ENCODE peak calls at places on chromosome 12, in nine cellular contexts. One of them, this sample, is unnamed.

GRCh38 chr12:94643585-94643984 is 6.8 kb downstream of the TMCC3 start:
- DNase-seq in prostate gland: no peak
- DNase-seq in heart left ventricle: no peak
- DNase-seq in A549: no peak
- DNase-seq in tibial nerve: no peak
- DNase-seq in stomach: no peak
- DNase-seq in esophagus squamous epithelium: no peak
- DNase-seq in spleen: no peak
- DNase-seq in ovary: no peak
- DNase-seq in this sample: no peak

GRCh38 chr12:92109613-92110012 is 36.0 kb downstream of the BTG1 start:
- DNase-seq in prostate gland: no peak
- DNase-seq in heart left ventricle: no peak
- DNase-seq in A549: no peak
- DNase-seq in tibial nerve: no peak
- DNase-seq in stomach: no peak
- DNase-seq in esophagus squamous epithelium: no peak
- DNase-seq in spleen: no peak
- DNase-seq in ovary: no peak
- DNase-seq in this sample: no peak

GRCh38 chr12:86193931-86194330 is 62.3 kb downstream of the MGAT4C start:
- DNase-seq in prostate gland: no peak
- DNase-seq in heart left ventricle: no peak
- DNase-seq in A549: no peak
- DNase-seq in tibial nerve: no peak
- DNase-seq in stomach: no peak
- DNase-seq in esophagus squamous epithelium: no peak
- DNase-seq in spleen: no peak
- DNase-seq in ovary: no peak
- DNase-seq in this sample: no peak

GRCh38 chr12:27477049-27477448 is 30.5 kb downstream of the SMCO2 start:
- DNase-seq in prostate gland: no peak
- DNase-seq in heart left ventricle: no peak
- DNase-seq in A549: no peak
- DNase-seq in tibial nerve: no peak
- DNase-seq in stomach: no peak
- DNase-seq in esophagus squamous epithelium: no peak
- DNase-seq in spleen: no peak
- DNase-seq in ovary: no peak
- DNase-seq in this sample: no peak

GRCh38 chr12:124774462-124775167 is 89.0 kb downstream of the SCARB1 start:
- DNase-seq in prostate gland: no peak
- DNase-seq in heart left ventricle: no peak
- DNase-seq in A549: no peak
- DNase-seq in tibial nerve: peak
- DNase-seq in stomach: no peak
- DNase-seq in esophagus squamous epithelium: no peak
- DNase-seq in spleen: no peak
- DNase-seq in ovary: peak
- DNase-seq in this sample: peak

GRCh38 chr12:76103958-76104357 is 19.5 kb upstream of the NAP1L1 start:
- DNase-seq in prostate gland: no peak
- DNase-seq in heart left ventricle: no peak
- DNase-seq in A549: no peak
- DNase-seq in tibial nerve: no peak
- DNase-seq in stomach: no peak
- DNase-seq in esophagus squamous epithelium: no peak
- DNase-seq in spleen: no peak
- DNase-seq in ovary: no peak
- DNase-seq in this sample: no peak

GRCh38 chr12:68063900-68064590 is 74.8 kb downstream of the IFNG-AS1 start:
- DNase-seq in prostate gland: no peak
- DNase-seq in heart left ventricle: no peak
- DNase-seq in A549: no peak
- DNase-seq in tibial nerve: no peak
- DNase-seq in stomach: no peak
- DNase-seq in esophagus squamous epithelium: no peak
- DNase-seq in spleen: no peak
- DNase-seq in ovary: no peak
- DNase-seq in this sample: no peak

GRCh38 chr12:79673334-79673733 is 17.4 kb downstream of the PAWR start:
- DNase-seq in prostate gland: no peak
- DNase-seq in heart left ventricle: no peak
- DNase-seq in A549: no peak
- DNase-seq in tibial nerve: no peak
- DNase-seq in stomach: no peak
- DNase-seq in esophagus squamous epithelium: no peak
- DNase-seq in spleen: no peak
- DNase-seq in ovary: no peak
- DNase-seq in this sample: no peak

GRCh38 chr12:86945685-86946196 is 689.5 kb upstream of the MGAT4C start:
- DNase-seq in prostate gland: no peak
- DNase-seq in heart left ventricle: no peak
- DNase-seq in A549: no peak
- DNase-seq in tibial nerve: no peak
- DNase-seq in stomach: no peak
- DNase-seq in esophagus squamous epithelium: no peak
- DNase-seq in spleen: no peak
- DNase-seq in ovary: no peak
- DNase-seq in this sample: no peak

GRCh38 chr12:76560083-76560491 is 516 bp upstream of the OSBPL8 start:
- DNase-seq in prostate gland: no peak
- DNase-seq in heart left ventricle: no peak
- DNase-seq in A549: no peak
- DNase-seq in tibial nerve: no peak
- DNase-seq in stomach: no peak
- DNase-seq in esophagus squamous epithelium: no peak
- DNase-seq in spleen: no peak
- DNase-seq in ovary: no peak
- DNase-seq in this sample: no peak

GRCh38 chr12:20361416-20361815 is 6.9 kb upstream of the PDE3A start:
- DNase-seq in prostate gland: no peak
- DNase-seq in heart left ventricle: no peak
- DNase-seq in A549: no peak
- DNase-seq in tibial nerve: no peak
- DNase-seq in stomach: no peak
- DNase-seq in esophagus squamous epithelium: no peak
- DNase-seq in spleen: no peak
- DNase-seq in ovary: no peak
- DNase-seq in this sample: no peak

GRCh38 chr12:6382371-6382770 is 1.6 kb upstream of the LTBR start:
- DNase-seq in prostate gland: no peak
- DNase-seq in heart left ventricle: no peak
- DNase-seq in A549: no peak
- DNase-seq in tibial nerve: no peak
- DNase-seq in stomach: no peak
- DNase-seq in esophagus squamous epithelium: no peak
- DNase-seq in spleen: no peak
- DNase-seq in ovary: no peak
- DNase-seq in this sample: no peak

GRCh38 chr12:51819851-51820720 is 28.4 kb downstream of the FIGNL2 start:
- DNase-seq in prostate gland: peak
- DNase-seq in heart left ventricle: no peak
- DNase-seq in A549: peak
- DNase-seq in tibial nerve: no peak
- DNase-seq in stomach: peak
- DNase-seq in esophagus squamous epithelium: no peak
- DNase-seq in spleen: no peak
- DNase-seq in ovary: no peak
- DNase-seq in this sample: no peak

GRCh38 chr12:14239350-14239934 is 126.0 kb upstream of the ATF7IP start:
- DNase-seq in prostate gland: no peak
- DNase-seq in heart left ventricle: no peak
- DNase-seq in A549: peak
- DNase-seq in tibial nerve: no peak
- DNase-seq in stomach: no peak
- DNase-seq in esophagus squamous epithelium: no peak
- DNase-seq in spleen: no peak
- DNase-seq in ovary: no peak
- DNase-seq in this sample: no peak

GRCh38 chr12:80697270-80697887 is 10.1 kb upstream of the MYF6 start:
- DNase-seq in prostate gland: no peak
- DNase-seq in heart left ventricle: no peak
- DNase-seq in A549: no peak
- DNase-seq in tibial nerve: no peak
- DNase-seq in stomach: no peak
- DNase-seq in esophagus squamous epithelium: no peak
- DNase-seq in spleen: no peak
- DNase-seq in ovary: no peak
- DNase-seq in this sample: no peak

GRCh38 chr12:113359939-113360748 is 1.8 kb downstream of the PLBD2 start:
- DNase-seq in prostate gland: no peak
- DNase-seq in heart left ventricle: no peak
- DNase-seq in A549: no peak
- DNase-seq in tibial nerve: no peak
- DNase-seq in stomach: no peak
- DNase-seq in esophagus squamous epithelium: no peak
- DNase-seq in spleen: no peak
- DNase-seq in ovary: no peak
- DNase-seq in this sample: no peak

GRCh38 chr12:113244015-113244983 is 23.0 kb downstream of the TPCN1 start:
- DNase-seq in prostate gland: peak
- DNase-seq in heart left ventricle: peak
- DNase-seq in A549: no peak
- DNase-seq in tibial nerve: peak
- DNase-seq in stomach: peak
- DNase-seq in esophagus squamous epithelium: no peak
- DNase-seq in spleen: peak
- DNase-seq in ovary: peak
- DNase-seq in this sample: no peak

DNA sequence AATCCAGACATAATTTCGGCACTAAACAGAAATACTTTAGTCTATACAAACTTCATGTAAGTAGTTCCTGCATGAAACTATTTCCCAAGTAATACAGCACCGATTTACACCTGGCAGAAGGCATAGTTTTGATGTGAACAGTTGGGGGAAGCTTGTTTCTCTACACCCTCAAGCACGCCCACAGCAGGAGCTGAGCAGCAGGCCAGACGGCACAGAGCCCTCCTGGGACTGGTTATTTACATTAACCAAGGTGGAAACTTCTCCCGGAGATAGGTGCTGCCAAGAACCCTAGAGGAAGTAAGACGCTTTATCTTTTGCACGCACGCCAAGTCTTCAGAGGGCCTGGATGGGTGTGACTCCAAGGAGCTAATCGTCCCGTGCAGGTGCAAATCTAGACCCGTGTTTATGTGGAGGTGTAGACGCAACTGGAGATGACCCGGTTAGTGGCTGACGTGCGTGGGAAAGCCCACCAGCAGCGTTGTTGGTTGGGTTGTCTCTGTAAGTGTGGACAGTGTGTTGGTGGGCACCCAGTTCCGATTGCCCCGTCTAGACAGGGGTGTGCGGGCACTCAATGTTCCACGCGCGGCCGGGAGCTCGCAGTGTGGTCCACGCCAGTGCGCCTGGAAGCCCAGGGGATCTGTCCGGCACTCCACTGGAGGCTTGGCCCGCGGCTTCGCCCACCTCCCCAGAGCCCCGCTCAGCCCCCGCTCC is 767 bp upstream of the TCP11L2 start:
- DNase-seq in prostate gland: peak
- DNase-seq in heart left ventricle: peak
- DNase-seq in A549: peak
- DNase-seq in tibial nerve: peak
- DNase-seq in stomach: peak
- DNase-seq in esophagus squamous epithelium: peak
- DNase-seq in spleen: peak
- DNase-seq in ovary: peak
- DNase-seq in this sample: peak
- TF ChIP-seq POLR2A in prostate gland: no peak
- TF ChIP-seq POLR2A in heart left ventricle: no peak
- TF ChIP-seq POLR2A in A549: no peak
- TF ChIP-seq POLR2A in tibial nerve: no peak
- TF ChIP-seq POLR2A in stomach: no peak
- TF ChIP-seq POLR2A in esophagus squamous epithelium: no peak
- TF ChIP-seq POLR2A in spleen: peak
- TF ChIP-seq POLR2A in ovary: no peak
- TF ChIP-seq POLR2A in this sample: no peak

GRCh38 chr12:132322206-132323132 is 6.9 kb downstream of the GALNT9 start:
- DNase-seq in prostate gland: no peak
- DNase-seq in heart left ventricle: no peak
- DNase-seq in A549: no peak
- DNase-seq in tibial nerve: no peak
- DNase-seq in stomach: no peak
- DNase-seq in esophagus squamous epithelium: no peak
- DNase-seq in spleen: peak
- DNase-seq in ovary: no peak
- DNase-seq in this sample: no peak
- TF ChIP-seq POLR2A in prostate gland: no peak
- TF ChIP-seq POLR2A in heart left ventricle: no peak
- TF ChIP-seq POLR2A in A549: no peak
- TF ChIP-seq POLR2A in tibial nerve: no peak
- TF ChIP-seq POLR2A in stomach: no peak
- TF ChIP-seq POLR2A in esophagus squamous epithelium: no peak
- TF ChIP-seq POLR2A in spleen: no peak
- TF ChIP-seq POLR2A in ovary: no peak
- TF ChIP-seq POLR2A in this sample: no peak

GRCh38 chr12:47097276-47097896 is 17.6 kb upstream of the AMIGO2 start:
- DNase-seq in prostate gland: no peak
- DNase-seq in heart left ventricle: no peak
- DNase-seq in A549: peak
- DNase-seq in tibial nerve: no peak
- DNase-seq in stomach: no peak
- DNase-seq in esophagus squamous epithelium: no peak
- DNase-seq in spleen: no peak
- DNase-seq in ovary: no peak
- DNase-seq in this sample: no peak
- TF ChIP-seq POLR2A in prostate gland: no peak
- TF ChIP-seq POLR2A in heart left ventricle: no peak
- TF ChIP-seq POLR2A in A549: no peak
- TF ChIP-seq POLR2A in tibial nerve: no peak
- TF ChIP-seq POLR2A in stomach: no peak
- TF ChIP-seq POLR2A in esophagus squamous epithelium: no peak
- TF ChIP-seq POLR2A in spleen: no peak
- TF ChIP-seq POLR2A in ovary: no peak
- TF ChIP-seq POLR2A in this sample: no peak

DNA sequence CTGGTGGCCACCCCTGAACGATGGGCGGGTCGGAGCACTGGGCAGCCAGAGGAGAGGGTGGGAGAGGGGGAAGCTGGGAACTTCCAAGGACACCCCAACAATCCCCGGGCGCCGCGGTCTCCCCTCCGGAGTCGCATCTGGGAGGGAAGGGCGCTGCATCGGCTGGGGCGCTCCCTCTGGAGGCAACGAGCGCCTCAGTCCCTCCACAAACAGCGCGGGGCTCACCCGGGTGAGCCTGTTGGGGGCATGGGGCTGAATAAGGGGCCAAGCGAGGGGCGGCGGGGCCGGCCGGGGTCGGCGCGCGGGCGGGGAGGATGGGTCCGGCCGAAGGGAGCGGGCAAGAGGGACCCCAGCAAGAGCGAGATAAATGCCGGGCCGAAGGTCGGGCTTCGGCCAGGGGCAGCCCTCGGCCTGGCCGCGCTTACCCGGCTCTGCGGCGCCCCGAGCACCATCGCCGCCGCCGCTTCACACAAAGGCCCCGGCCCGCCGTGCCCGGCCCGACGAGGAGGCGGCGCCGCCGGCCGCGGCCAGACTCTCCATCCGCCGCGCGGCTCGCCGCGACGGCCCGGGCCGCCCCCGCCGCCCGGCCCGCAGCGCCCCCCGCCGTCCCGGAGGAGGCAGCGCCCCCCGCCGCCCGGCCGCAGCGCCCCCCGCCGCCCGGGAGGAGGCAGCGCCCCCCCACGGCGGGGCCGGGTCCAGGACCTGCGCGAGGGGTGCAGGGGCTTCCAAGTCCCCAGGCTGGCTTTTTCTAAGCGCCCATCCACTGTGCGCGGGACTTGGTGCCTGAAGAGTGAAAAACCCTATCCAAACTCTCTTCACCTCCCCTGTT is at the start of gene ZBTB39:
- DNase-seq in prostate gland: peak
- DNase-seq in heart left ventricle: peak
- DNase-seq in A549: peak
- DNase-seq in tibial nerve: no peak
- DNase-seq in stomach: peak
- DNase-seq in esophagus squamous epithelium: no peak
- DNase-seq in spleen: peak
- DNase-seq in ovary: peak
- DNase-seq in this sample: peak
- TF ChIP-seq POLR2A in prostate gland: no peak
- TF ChIP-seq POLR2A in heart left ventricle: no peak
- TF ChIP-seq POLR2A in A549: peak
- TF ChIP-seq POLR2A in tibial nerve: no peak
- TF ChIP-seq POLR2A in stomach: no peak
- TF ChIP-seq POLR2A in esophagus squamous epithelium: no peak
- TF ChIP-seq POLR2A in spleen: no peak
- TF ChIP-seq POLR2A in ovary: peak
- TF ChIP-seq POLR2A in this sample: peak